ENCODE peak calls at places on chromosomes 5 and 9, in seven cellular contexts. Q, P, W, E, Y, N and I are unnamed samples.

GRCh38 chr5:133682496-133682895 is 70.2 kb upstream of the FSTL4 start:
- DNase-seq in W (no peak), Q (no peak), P (no peak), N (peak), E (no peak), Y (no peak), I (peak)

GRCh38 chr5:96718635-96719077 is 56.5 kb downstream of the CAST start:
- DNase-seq in Y (no peak), N (peak), E (peak), Q (no peak), P (no peak), W (no peak), I (no peak)

GRCh38 chr5:74541381-74541781 is 99.1 kb downstream of the ENC1 start:
- DNase-seq in E (no peak), Y (no peak), Q (no peak), N (no peak), P (no peak), W (no peak), I (no peak)

GRCh38 chr5:23820764-23821471 is 313.5 kb downstream of the PRDM9 start:
- DNase-seq in E (no peak), N (no peak), P (peak), Q (peak), W (peak), Y (no peak), I (no peak)

GRCh38 chr9:131181091-131181681 is 55.8 kb downstream of the NUP214 start:
- DNase-seq in N (no peak), E (no peak), P (no peak), W (no peak), Q (peak), Y (no peak), I (no peak)

GRCh38 chr5:2524620-2525019 is 226.9 kb downstream of the IRX2 start:
- DNase-seq in W (no peak), P (no peak), N (no peak), Q (no peak), Y (no peak), E (no peak), I (peak)

GRCh38 chr5:126383246-126383645 is 40.0 kb upstream of the GRAMD2B start:
- DNase-seq in Q (no peak), E (no peak), W (no peak), Y (no peak), P (no peak), N (no peak), I (no peak)

GRCh38 chr5:53118879-53119278 is 9.3 kb upstream of the MOCS2 start:
- DNase-seq in Y (no peak), Q (no peak), W (no peak), E (no peak), P (no peak), N (no peak), I (no peak)

GRCh38 chr9:88710449-88710848 is 175.5 kb downstream of the NXNL2 start:
- DNase-seq in W (no peak), P (no peak), Y (no peak), E (no peak), N (no peak), Q (no peak), I (no peak)

GRCh38 chr5:51384281-51384840 is 1.1 kb downstream of the ISL1 start:
- DNase-seq in Q (no peak), W (no peak), Y (no peak), P (no peak), E (no peak), N (no peak), I (no peak)

GRCh38 chr9:129111762-129112151 is 542 bp downstream of the PTPA start:
- DNase-seq in Y (peak), Q (peak), P (peak), W (peak), N (peak), E (peak), I (no peak)

GRCh38 chr5:61253547-61253946 is 78.5 kb upstream of the ZSWIM6 start:
- DNase-seq in N (no peak), E (no peak), W (no peak), Q (no peak), Y (no peak), P (no peak), I (no peak)

GRCh38 chr5:123429993-123430392 is 6.8 kb upstream of the CEP120 start:
- DNase-seq in N (no peak), P (no peak), Y (no peak), W (no peak), Q (no peak), E (no peak), I (no peak)

GRCh38 chr9:129586647-129587046 is 34.3 kb downstream of the C9orf50 start:
- DNase-seq in N (no peak), Q (peak), W (no peak), E (no peak), P (no peak), Y (no peak), I (no peak)

GRCh38 chr5:174698156-174698555 is 26.2 kb upstream of the MSX2 start:
- DNase-seq in W (no peak), Q (peak), Y (no peak), P (no peak), N (no peak), E (no peak), I (no peak)

GRCh38 chr5:33088176-33088575 is 352.6 kb upstream of the TARS1 start:
- DNase-seq in Q (no peak), E (no peak), N (no peak), P (no peak), Y (no peak), W (no peak), I (no peak)

GRCh38 chr5:172724658-172725183 is 46.3 kb downstream of the DUSP1 start:
- DNase-seq in Y (no peak), W (no peak), E (no peak), N (no peak), Q (no peak), P (no peak), I (no peak)

GRCh38 chr5:82662340-82662739 is 384.2 kb upstream of the RPS23 start:
- DNase-seq in N (no peak), E (no peak), Q (no peak), P (no peak), W (no peak), Y (no peak), I (no peak)

GRCh38 chr9:81599837-81600236 is 89.5 kb downstream of the TLE1 start:
- DNase-seq in N (no peak), P (no peak), Q (no peak), E (no peak), Y (no peak), W (no peak), I (no peak)

GRCh38 chr9:107782381-107782780 is 292.8 kb upstream of the KLF4 start:
- DNase-seq in Q (no peak), W (no peak), N (no peak), Y (no peak), P (no peak), E (no peak), I (no peak)

GRCh38 chr9:136081826-136082495 is 13.1 kb downstream of the NACC2 start:
- DNase-seq in P (no peak), Y (no peak), Q (peak), N (no peak), W (no peak), E (no peak), I (no peak)

GRCh38 chr5:36417221-36417620 is 115.5 kb upstream of the RANBP3L start:
- DNase-seq in N (no peak), Y (no peak), P (no peak), E (no peak), Q (no peak), W (no peak), I (no peak)

GRCh38 chr9:20838218-20838617 is 154.2 kb downstream of the FOCAD start:
- DNase-seq in Q (no peak), E (no peak), Y (no peak), N (no peak), W (no peak), P (no peak), I (no peak)

GRCh38 chr9:37144762-37145161 is 24.4 kb downstream of the ZCCHC7 start:
- DNase-seq in E (no peak), N (no peak), W (no peak), P (peak), Q (peak), Y (peak), I (no peak)

GRCh38 chr9:134301387-134302129 is 24.7 kb upstream of the RXRA start:
- DNase-seq in E (no peak), W (no peak), Y (no peak), Q (no peak), N (no peak), P (peak), I (no peak)

GRCh38 chr5:10760033-10760975 is 730 bp downstream of the DAP start:
- DNase-seq in N (peak), W (peak), Q (peak), P (peak), E (peak), Y (peak), I (no peak)

GRCh38 chr5:156121234-156121633 is 205.7 kb upstream of the SGCD start:
- DNase-seq in P (no peak), W (no peak), E (no peak), Y (no peak), Q (no peak), N (no peak), I (no peak)

GRCh38 chr9:97809666-97810344 is 43.2 kb upstream of the FOXE1 start:
- DNase-seq in Y (no peak), P (no peak), E (no peak), Q (no peak), W (peak), N (no peak), I (no peak)

GRCh38 chr5:116959843-116960242 is 385.2 kb upstream of the SEMA6A start:
- DNase-seq in Q (no peak), E (no peak), P (no peak), Y (no peak), N (no peak), W (no peak), I (no peak)

GRCh38 chr5:41788800-41789395 is 81.3 kb downstream of the OXCT1 start:
- DNase-seq in N (no peak), P (no peak), Y (no peak), E (no peak), Q (no peak), W (peak), I (no peak)

GRCh38 chr5:104800440-104801048 is 1238.0 kb upstream of the NUDT12 start:
- DNase-seq in W (no peak), E (no peak), Y (no peak), N (no peak), Q (peak), P (no peak), I (no peak)

GRCh38 chr9:132943677-132944293 is 631 bp downstream of the TSC1 start:
- DNase-seq in Y (no peak), P (no peak), N (no peak), E (no peak), Q (peak), W (no peak), I (no peak)